ENCODE peak calls at places on chromosomes 13 and 19, in seven cellular contexts. B, S, A, L, Q, N and Y are unnamed samples.

GRCh38 chr13:26377038-26377437 is 123.1 kb downstream of the CDK8 start:
- DNase-seq in B (peak; percentile 1), S (peak; percentile 44), A (peak; percentile 20), L (peak; percentile 60), Q (peak; percentile 1), N (peak; percentile 28), Y (peak; percentile 62)

GRCh38 chr19:35231956-35232746 is 3.6 kb upstream of the FAM187B start:
- DNase-seq in B (no peak), S (no peak), A (no peak), L (no peak), Q (no peak), N (no peak), Y (no peak)

GRCh38 chr19:56601375-56601774 is 6.3 kb downstream of the ZNF71 start:
- DNase-seq in B (no peak), S (peak; percentile 12), A (no peak), L (no peak), Q (no peak), N (peak; percentile 7), Y (no peak)

GRCh38 chr13:91207261-91207660 is 140.2 kb upstream of the MIR17HG start:
- DNase-seq in B (no peak), S (no peak), A (peak; percentile 5), L (no peak), Q (no peak), N (no peak), Y (no peak)

GRCh38 chr13:40564342-40564997 is 102.0 kb downstream of the FOXO1 start:
- DNase-seq in B (no peak), S (no peak), A (no peak), L (no peak), Q (no peak), N (no peak), Y (no peak)

GRCh38 chr13:91162180-91162579 is 185.3 kb upstream of the MIR17HG start:
- DNase-seq in B (no peak), S (no peak), A (no peak), L (no peak), Q (no peak), N (no peak), Y (no peak)

GRCh38 chr13:95541308-95541707 is 11.2 kb upstream of the CLDN10 start:
- DNase-seq in B (no peak), S (no peak), A (no peak), L (no peak), Q (no peak), N (no peak), Y (no peak)

GRCh38 chr13:50509771-50510441 is 333.6 kb downstream of the DLEU7 start:
- DNase-seq in B (no peak), S (no peak), A (no peak), L (no peak), Q (no peak), N (no peak), Y (no peak)

GRCh38 chr13:40509876-40510275 is 156.6 kb downstream of the FOXO1 start:
- DNase-seq in B (no peak), S (no peak), A (no peak), L (no peak), Q (no peak), N (peak; percentile 15), Y (no peak)

GRCh38 chr13:85798999-85799646 is at the start of gene SLITRK6:
- DNase-seq in B (peak; percentile 1), S (peak; percentile 93), A (peak; percentile 11), L (no peak), Q (peak; percentile 50), N (peak; percentile 48), Y (peak; percentile 18)

GRCh38 chr19:49887037-49887652 is 9.5 kb downstream of the IL4I1 start:
- DNase-seq in B (no peak), S (no peak), A (no peak), L (peak; percentile 11), Q (no peak), N (no peak), Y (no peak)

GRCh38 chr19:48271531-48272151 is 1.8 kb downstream of the ZNF114 start:
- DNase-seq in B (peak; percentile 75), S (peak; percentile 23), A (peak; percentile 68), L (peak; percentile 59), Q (peak; percentile 66), N (peak; percentile 48), Y (peak; percentile 63)

GRCh38 chr13:99275093-99275469 is 16.9 kb upstream of the GPR18 start:
- DNase-seq in B (no peak), S (peak; percentile 39), A (no peak), L (no peak), Q (no peak), N (peak; percentile 84), Y (no peak)

GRCh38 chr19:18704054-18704453 is 20.6 kb downstream of the CRTC1 start:
- DNase-seq in B (no peak), S (no peak), A (no peak), L (no peak), Q (no peak), N (no peak), Y (no peak)

GRCh38 chr19:47490031-47490430 is 6.0 kb upstream of the KPTN start:
- DNase-seq in B (no peak), S (no peak), A (no peak), L (no peak), Q (no peak), N (no peak), Y (no peak)

GRCh38 chr13:34731486-34731885 is 210.6 kb upstream of the NBEA start:
- DNase-seq in B (no peak), S (no peak), A (no peak), L (no peak), Q (no peak), N (no peak), Y (no peak)

GRCh38 chr13:89486065-89486464 is 1814.9 kb downstream of the SLITRK5 start:
- DNase-seq in B (no peak), S (no peak), A (no peak), L (no peak), Q (no peak), N (no peak), Y (no peak)

GRCh38 chr13:108102771-108103170 is 112.6 kb downstream of the LIG4 start:
- DNase-seq in B (no peak), S (peak; percentile 57), A (no peak), L (no peak), Q (no peak), N (no peak), Y (no peak)

GRCh38 chr13:72390909-72391308 is 336.5 kb downstream of the MZT1 start:
- DNase-seq in B (no peak), S (peak; percentile 90), A (no peak), L (no peak), Q (peak; percentile 18), N (peak; percentile 14), Y (no peak)

GRCh38 chr13:79229761-79230160 is 176.3 kb downstream of the RBM26 start:
- DNase-seq in B (no peak), S (no peak), A (no peak), L (no peak), Q (no peak), N (no peak), Y (no peak)

GRCh38 chr13:40530961-40531360 is 135.5 kb downstream of the FOXO1 start:
- DNase-seq in B (no peak), S (no peak), A (no peak), L (no peak), Q (no peak), N (no peak), Y (no peak)

GRCh38 chr19:50712833-50713232 is 6.8 kb downstream of the SHANK1 start:
- DNase-seq in B (no peak), S (no peak), A (no peak), L (no peak), Q (no peak), N (no peak), Y (no peak)

GRCh38 chr19:1214862-1215731 is 9.5 kb downstream of the STK11 start:
- DNase-seq in B (no peak), S (peak; percentile 60), A (no peak), L (peak; percentile 74), Q (peak; percentile 60), N (no peak), Y (no peak)

GRCh38 chr19:12669272-12670158 is 2.9 kb downstream of the WDR83 start:
- DNase-seq in B (peak; percentile 71), S (peak; percentile 86), A (peak; percentile 79), L (peak; percentile 58), Q (peak; percentile 73), N (peak; percentile 85), Y (peak; percentile 72)
- TF ChIP-seq CTCF in B (no peak), S (no peak), A (no peak), L (peak; percentile 9), Q (peak; percentile 27), N (no peak), Y (no peak)

GRCh38 chr19:7933411-7933810 is 7.5 kb upstream of the CTXN1 start:
- DNase-seq in B (no peak), S (no peak), A (no peak), L (no peak), Q (no peak), N (no peak), Y (no peak)
- TF ChIP-seq CTCF in B (no peak), S (peak; percentile 74), A (peak; percentile 34), L (peak; percentile 23), Q (peak; percentile 60), N (peak; percentile 25), Y (peak; percentile 43)

DNA sequence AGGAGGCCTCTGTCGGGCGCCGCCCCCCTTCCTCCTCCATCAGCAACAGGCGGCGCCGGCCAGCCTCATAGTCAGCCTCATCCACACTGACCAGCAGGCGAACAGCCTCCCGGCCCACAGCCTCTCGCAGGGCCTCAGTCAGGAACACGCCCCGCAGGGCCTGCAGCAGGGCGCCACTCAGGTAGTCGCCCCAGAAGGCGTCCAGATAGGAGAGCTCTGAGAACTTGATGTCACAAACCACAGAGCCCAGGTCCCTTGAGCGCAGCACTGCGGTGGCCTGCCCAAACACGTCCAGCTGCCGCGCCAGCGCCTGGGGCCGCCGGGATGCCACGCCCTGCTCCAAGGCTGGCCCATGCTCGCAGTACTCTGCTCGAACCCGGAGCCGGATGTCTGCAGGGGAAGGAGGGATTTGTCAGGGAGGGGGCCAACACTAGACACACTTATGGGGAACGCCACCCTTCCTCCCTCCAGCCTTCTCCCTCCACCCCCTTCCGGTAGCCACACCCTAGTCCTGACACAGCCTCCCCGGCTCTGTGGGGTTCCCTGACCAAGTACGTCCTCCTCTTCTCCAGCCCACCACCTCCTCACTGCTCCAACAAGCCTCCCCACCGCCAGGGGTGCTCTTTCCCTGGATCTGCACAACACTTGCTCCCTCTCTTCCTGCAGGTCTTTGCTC is 17.9 kb downstream of the DEDD2 start:
- DNase-seq in B (no peak), S (no peak), A (no peak), L (no peak), Q (no peak), N (no peak), Y (no peak)
- TF ChIP-seq CTCF in B (no peak), S (no peak), A (no peak), L (no peak), Q (no peak), N (no peak), Y (no peak)

DNA sequence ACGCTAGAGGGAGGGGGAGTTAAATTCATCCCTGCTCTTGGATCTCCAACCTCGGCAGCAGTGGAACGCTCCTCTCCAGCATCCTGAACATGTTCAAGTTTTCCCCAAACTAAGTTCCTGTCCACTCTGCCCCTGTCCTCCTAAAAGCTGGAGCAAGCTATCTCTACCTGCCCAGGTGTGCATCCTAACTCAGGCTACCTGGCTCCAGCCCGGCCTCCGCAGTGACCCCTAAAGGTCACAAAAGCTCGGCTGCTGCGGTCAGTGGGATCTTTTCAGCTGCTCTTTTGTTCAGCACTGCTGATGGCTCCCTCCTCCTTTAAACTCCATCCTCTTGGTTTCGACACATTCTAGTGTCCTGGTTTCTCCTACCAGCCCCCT is 1.4 kb downstream of the DCUN1D2 start:
- DNase-seq in B (no peak), S (peak; percentile 3), A (no peak), L (peak; percentile 50), Q (peak; percentile 15), N (no peak), Y (no peak)
- TF ChIP-seq CTCF in B (no peak), S (peak; percentile 10), A (no peak), L (no peak), Q (no peak), N (no peak), Y (no peak)